ENCODE peak calls at places on chromosome 15, in eight cellular contexts. A is stimulated activated CD8-positive, alpha-beta memory T cell treated with anti-CD3 and anti-CD28 coated beads, Interleukin-15, amount 100 ng/mL, for 4 hours; D is epithelial cell of prostate; F is hepatic stellate cell; Z is NCI-H1694 treated with DMSO at 0.1 percent for 48 hours; X is occipital lobe; I is NCI-H2081; M is amniotic stem cell. N is an unnamed sample.

GRCh38 chr15:34984884-34985630 is 3.0 kb downstream of the ZNF770 start:
- DNase-seq in M (no peak), I (no peak), X (no peak), D (no peak), A (no peak), Z (peak; percentile 8), F (no peak), N (no peak)

GRCh38 chr15:79053894-79054293 is 36.7 kb downstream of the RASGRF1 start:
- DNase-seq in D (no peak), A (no peak), Z (no peak), I (no peak), M (no peak), F (no peak), X (no peak), N (no peak)

GRCh38 chr15:48392356-48392755 is 61.1 kb downstream of the DUT start:
- DNase-seq in D (no peak), F (no peak), A (no peak), Z (peak; percentile 13), I (no peak), X (no peak), M (no peak), N (no peak)

GRCh38 chr15:36911322-36911944 is 188.9 kb downstream of the MEIS2 start:
- DNase-seq in I (peak; percentile 77), M (no peak), A (no peak), F (no peak), D (no peak), Z (no peak), X (no peak), N (no peak)

GRCh38 chr15:47820780-47821319 is 103.5 kb downstream of the SEMA6D start:
- DNase-seq in F (peak; percentile 12), M (no peak), A (no peak), I (no peak), D (peak; percentile 88), X (no peak), Z (peak; percentile 83), N (no peak)

GRCh38 chr15:77874071-77874470 is 203.4 kb downstream of the TBC1D2B start:
- DNase-seq in A (no peak), M (no peak), I (no peak), X (no peak), Z (peak; percentile 34), D (no peak), F (no peak), N (no peak)

GRCh38 chr15:63283126-63283525 is 5.7 kb downstream of the APH1B start:
- DNase-seq in I (no peak), M (no peak), X (no peak), D (no peak), F (no peak), A (no peak), Z (no peak), N (no peak)

GRCh38 chr15:30788595-30788994 is 115.1 kb upstream of the FAN1 start:
- DNase-seq in A (no peak), I (no peak), Z (no peak), X (no peak), F (no peak), M (no peak), D (no peak), N (no peak)

GRCh38 chr15:65333441-65333820 is 29.0 kb downstream of the RNU5B-1 start:
- DNase-seq in I (no peak), D (no peak), X (no peak), A (no peak), Z (no peak), M (no peak), F (no peak), N (no peak)

GRCh38 chr15:82139823-82140268 is 94.0 kb upstream of the MEX3B start:
- DNase-seq in X (no peak), M (peak; percentile 56), Z (peak; percentile 8), I (peak; percentile 59), F (peak; percentile 15), A (no peak), D (no peak), N (no peak)

GRCh38 chr15:63939531-63940130 is 105.9 kb upstream of the HERC1 start:
- DNase-seq in M (no peak), Z (peak; percentile 5), A (no peak), D (no peak), X (no peak), F (peak; percentile 27), I (no peak), N (no peak)

GRCh38 chr15:65632780-65633384 is 11.1 kb downstream of the SLC24A1 start:
- DNase-seq in A (no peak), I (no peak), D (no peak), F (no peak), X (no peak), M (no peak), Z (no peak), N (no peak)

GRCh38 chr15:67296188-67296587 is 41.6 kb downstream of the IQCH start:
- DNase-seq in D (no peak), Z (no peak), A (no peak), X (no peak), I (no peak), M (no peak), F (no peak), N (no peak)

GRCh38 chr15:58521293-58521991 is 89.7 kb downstream of the LIPC start:
- DNase-seq in M (no peak), D (peak; percentile 100), X (peak; percentile 56), Z (no peak), A (no peak), I (no peak), F (peak; percentile 53), N (peak; percentile 92)

GRCh38 chr15:88764448-88764847 is 38.8 kb upstream of the ACAN start:
- DNase-seq in I (no peak), M (no peak), F (no peak), D (no peak), A (no peak), Z (no peak), X (no peak), N (no peak)

GRCh38 chr15:72733941-72734738 is 48.1 kb downstream of the BBS4 start:
- DNase-seq in F (no peak), A (no peak), D (no peak), I (no peak), Z (no peak), M (no peak), X (no peak), N (no peak)

GRCh38 chr15:67064607-67065530 is 533 bp upstream of the SMAD3 start:
- DNase-seq in A (no peak), M (no peak), F (no peak), Z (no peak), D (no peak), X (no peak), I (no peak), N (no peak)

GRCh38 chr15:29924750-29925149 is 102.5 kb upstream of the TJP1 start:
- DNase-seq in A (no peak), Z (no peak), M (no peak), X (no peak), F (peak; percentile 81), I (peak; percentile 32), D (no peak), N (no peak)

GRCh38 chr15:66670698-66671580 is 31.1 kb upstream of the SMAD6 start:
- DNase-seq in F (no peak), D (no peak), Z (no peak), I (peak; percentile 37), A (no peak), M (no peak), X (no peak), N (no peak)

GRCh38 chr15:85979929-85980328 is 99.7 kb upstream of the AGBL1 start:
- DNase-seq in Z (no peak), D (no peak), I (no peak), M (no peak), A (no peak), X (no peak), F (no peak), N (no peak)

GRCh38 chr15:71114887-71115566 is at the start of gene THSD4:
- DNase-seq in Z (peak; percentile 8), D (no peak), A (peak; percentile 0), I (peak; percentile 53), F (peak; percentile 89), X (no peak), M (peak; percentile 20), N (no peak)

GRCh38 chr15:81054236-81054635 is 53.5 kb downstream of the TLNRD1 start:
- DNase-seq in M (no peak), D (no peak), A (no peak), Z (no peak), F (no peak), I (no peak), X (no peak), N (no peak)

GRCh38 chr15:90463381-90463780 is 66.3 kb upstream of the CRTC3 start:
- DNase-seq in A (no peak), M (no peak), F (peak; percentile 45), X (peak; percentile 13), Z (no peak), I (no peak), D (no peak), N (no peak)

GRCh38 chr15:95439812-95440380 is 890.6 kb upstream of the NR2F2 start:
- DNase-seq in F (no peak), A (no peak), D (no peak), Z (no peak), I (no peak), M (no peak), X (no peak), N (no peak)

GRCh38 chr15:69794643-69795461 is 302.9 kb downstream of the TLE3 start:
- DNase-seq in M (peak; percentile 12), D (no peak), A (no peak), Z (no peak), X (no peak), I (no peak), F (peak; percentile 66), N (no peak)